ENCODE peak calls at places on chromosomes 12 and 14, in four cellular contexts. S is neuronal stem cell, M is psoas muscle, F is left lung. P is an unnamed sample.

GRCh38 chr14:85974602-85975001 is 444.7 kb downstream of the FLRT2 start:
- DNase-seq in F (no peak), S (no peak), M (no peak), P (no peak)

GRCh38 chr14:33617154-33617553 is 333.7 kb downstream of the EGLN3 start:
- DNase-seq in M (no peak), S (no peak), F (no peak), P (no peak)

GRCh38 chr12:25615119-25615518 is 62.0 kb upstream of the LMNTD1 start:
- DNase-seq in S (no peak), F (no peak), M (no peak), P (no peak)

GRCh38 chr12:23415180-23415579 is 534.3 kb downstream of the SOX5 start:
- DNase-seq in S (no peak), F (no peak), M (no peak), P (no peak)

GRCh38 chr14:101509730-101510371 is 51.4 kb upstream of the DIO3 start:
- DNase-seq in S (no peak), M (no peak), F (peak; percentile 24), P (no peak)

GRCh38 chr12:113299619-113300237 is 35.2 kb downstream of the SLC8B1 start:
- DNase-seq in F (peak; percentile 84), M (peak; percentile 73), S (no peak), P (no peak)

GRCh38 chr12:19710811-19711793 is 271.8 kb downstream of the AEBP2 start:
- DNase-seq in M (no peak), F (no peak), S (no peak), P (no peak)

GRCh38 chr14:28987516-28987915 is 220.9 kb downstream of the FOXG1 start:
- DNase-seq in S (no peak), M (no peak), F (no peak), P (no peak)

GRCh38 chr12:128820723-128821432 is 2.9 kb downstream of the SLC15A4 start:
- DNase-seq in S (no peak), F (peak; percentile 79), M (no peak), P (no peak)

GRCh38 chr12:28390716-28391452 is 200.6 kb downstream of the CCDC91 start:
- DNase-seq in M (no peak), F (no peak), S (no peak), P (no peak)

GRCh38 chr12:46384451-46385301 is 12.1 kb upstream of the SLC38A2 start:
- DNase-seq in F (no peak), M (no peak), S (no peak), P (no peak)

GRCh38 chr12:47039756-47040155 is 39.7 kb upstream of the PCED1B start:
- DNase-seq in S (no peak), F (no peak), M (no peak), P (no peak)

GRCh38 chr14:102540310-102541028 is 30.9 kb upstream of the ANKRD9 start:
- DNase-seq in M (no peak), S (no peak), F (no peak), P (no peak)

GRCh38 chr12:131833896-131834641 is 5.9 kb downstream of the MMP17 start:
- DNase-seq in F (no peak), M (no peak), S (no peak), P (peak; percentile 7)

GRCh38 chr12:76455582-76456345 is 103.8 kb downstream of the OSBPL8 start:
- DNase-seq in S (peak; percentile 23), M (no peak), F (no peak), P (no peak)

GRCh38 chr14:88470542-88471440 is 84.0 kb downstream of the PTPN21 start:
- DNase-seq in M (no peak), F (no peak), S (no peak), P (no peak)

DNA sequence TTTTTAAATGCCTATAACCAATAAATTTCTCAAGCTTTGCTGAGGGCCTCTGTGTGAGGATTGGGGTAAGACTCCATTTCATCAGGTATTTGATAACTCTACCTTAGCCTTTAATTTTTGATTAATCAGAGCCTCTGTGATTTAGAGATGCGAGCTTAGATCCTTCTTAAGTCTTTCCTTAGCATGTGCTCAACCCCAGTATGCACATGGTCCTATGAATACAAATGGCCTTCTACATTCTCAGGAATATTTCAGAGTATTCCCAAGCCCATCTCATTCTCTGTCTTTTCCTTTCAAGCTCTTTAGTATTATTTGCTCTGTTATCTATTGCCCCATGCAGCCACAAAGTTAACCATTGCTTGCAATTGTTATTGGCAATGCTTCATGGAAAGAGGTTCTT is 1407.7 kb downstream of the LRFN5 start:
- DNase-seq in M (no peak), S (no peak), F (no peak), P (no peak)
- H3K9me3 ChIP-seq in M (peaks cover 9% of the 10 kb centered on the region), S (no peaks in the 10 kb centered on the region), F (peaks cover 3% of the 10 kb centered on the region), P (no peaks in the 10 kb centered on the region)

GRCh38 chr14:27623782-27624181 is 1025.9 kb upstream of the NOVA1 start:
- DNase-seq in S (no peak), M (no peak), F (no peak), P (no peak)
- H3K9me3 ChIP-seq in S (peaks cover 3% of the 10 kb centered on the region), M (no peaks in the 10 kb centered on the region), F (no peaks in the 10 kb centered on the region), P (no peaks in the 10 kb centered on the region)

GRCh38 chr12:34343345-34343744 is 321.0 kb downstream of the ALG10 start:
- DNase-seq in F (no peak), S (no peak), M (no peak), P (no peak)
- H3K9me3 ChIP-seq in F (no peaks in the 10 kb centered on the region), S (peaks cover 50% of the 10 kb centered on the region), M (no peaks in the 10 kb centered on the region), P (no peaks in the 10 kb centered on the region)

GRCh38 chr14:62017651-62018230 is 255.5 kb downstream of the SNAPC1 start:
- DNase-seq in M (no peak), S (no peak), F (no peak), P (no peak)

GRCh38 chr14:62015945-62016344 is 253.7 kb downstream of the SNAPC1 start:
- DNase-seq in F (no peak), M (no peak), S (no peak), P (no peak)

GRCh38 chr14:62018606-62019005 is 256.4 kb downstream of the SNAPC1 start:
- DNase-seq in S (no peak), M (no peak), F (no peak), P (no peak)

GRCh38 chr14:62015248-62015647 is 253.0 kb downstream of the SNAPC1 start:
- DNase-seq in M (no peak), F (no peak), S (no peak), P (no peak)
- H3K9me3 ChIP-seq in M (no peaks in the 10 kb centered on the region), F (no peaks in the 10 kb centered on the region), S (no peaks in the 10 kb centered on the region), P (no peaks in the 10 kb centered on the region)

DNA sequence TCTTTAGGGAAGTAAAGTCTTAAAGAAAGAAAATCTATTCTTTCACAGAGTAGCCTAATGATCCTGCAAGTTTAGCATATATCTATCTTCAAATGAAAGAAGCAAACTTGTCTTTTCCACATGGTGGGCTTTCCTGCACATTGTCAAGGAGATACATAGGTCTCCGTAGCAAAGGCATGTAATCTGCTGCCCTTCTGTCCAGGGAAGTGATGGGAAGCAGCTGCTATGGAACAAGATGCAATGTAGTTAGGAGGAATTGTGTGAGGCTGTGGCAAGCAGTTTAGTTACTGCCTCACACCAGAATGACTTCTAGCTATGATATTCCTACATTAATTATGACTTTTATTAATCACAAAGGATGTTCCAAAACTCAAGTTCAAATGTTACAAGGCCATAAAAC is 174.4 kb downstream of the PDZRN4 start:
- DNase-seq in F (no peak), M (no peak), S (no peak), P (no peak)
- H3K9me3 ChIP-seq in F (no peaks in the 10 kb centered on the region), M (no peaks in the 10 kb centered on the region), S (no peaks in the 10 kb centered on the region), P (no peaks in the 10 kb centered on the region)

GRCh38 chr14:104363891-104364760 is 215.4 kb upstream of the C14orf180 start:
- DNase-seq in S (no peak), M (no peak), F (peak; percentile 13), P (no peak)

GRCh38 chr14:104361101-104361591 is 218.4 kb upstream of the C14orf180 start:
- DNase-seq in S (no peak), M (no peak), F (peak; percentile 19), P (no peak)

GRCh38 chr14:104364830-104365229 is 214.7 kb upstream of the C14orf180 start:
- DNase-seq in S (no peak), F (no peak), M (no peak), P (no peak)

GRCh38 chr14:104361921-104362681 is 217.5 kb upstream of the C14orf180 start:
- DNase-seq in M (no peak), S (no peak), F (peak; percentile 21), P (no peak)

DNA sequence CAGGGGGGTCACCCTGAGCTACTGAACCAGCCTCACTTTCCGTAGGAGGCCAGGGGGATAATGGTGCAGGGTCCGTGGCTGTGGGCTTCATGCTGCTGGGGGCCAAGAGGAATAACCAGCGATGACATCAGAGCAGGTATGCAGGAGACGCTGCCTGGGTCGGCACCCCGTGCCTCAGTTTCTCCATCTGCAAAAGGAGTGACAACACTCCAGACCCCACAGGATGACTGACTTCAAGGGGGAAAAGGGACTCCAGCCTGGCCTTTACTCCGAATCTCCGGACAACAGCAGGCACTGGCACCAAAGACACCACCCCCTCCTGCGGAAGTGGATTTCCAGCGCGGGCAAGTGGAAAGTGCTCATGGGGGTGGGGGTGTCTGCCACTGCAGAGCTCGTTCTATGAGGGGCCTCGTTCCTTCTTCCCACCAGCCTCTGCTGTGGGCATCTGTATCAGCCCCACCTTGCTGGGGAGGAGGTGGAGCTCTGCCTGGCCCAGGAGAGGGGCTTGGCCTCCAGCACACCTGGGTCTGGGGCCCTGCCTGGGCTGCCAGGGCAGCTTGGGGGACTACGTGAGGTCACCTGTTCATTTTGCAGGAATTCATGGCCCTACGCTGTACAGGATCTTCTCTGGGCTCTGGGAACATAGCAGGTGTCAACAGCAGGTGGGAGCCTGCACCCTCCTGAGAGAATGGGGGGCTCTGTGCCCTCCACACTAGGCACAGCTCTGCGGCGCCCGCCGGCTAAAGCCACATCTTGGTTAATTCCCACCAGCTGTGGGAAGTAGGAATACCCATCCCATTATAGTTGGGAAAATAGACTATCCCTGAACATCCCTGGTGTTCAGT is 216.6 kb upstream of the C14orf180 start:
- DNase-seq in S (no peak), M (no peak), F (peak; percentile 11), P (no peak)
- H3K9me3 ChIP-seq in S (peaks cover 1% of the 10 kb centered on the region), M (no peaks in the 10 kb centered on the region), F (no peaks in the 10 kb centered on the region), P (no peaks in the 10 kb centered on the region)

DNA sequence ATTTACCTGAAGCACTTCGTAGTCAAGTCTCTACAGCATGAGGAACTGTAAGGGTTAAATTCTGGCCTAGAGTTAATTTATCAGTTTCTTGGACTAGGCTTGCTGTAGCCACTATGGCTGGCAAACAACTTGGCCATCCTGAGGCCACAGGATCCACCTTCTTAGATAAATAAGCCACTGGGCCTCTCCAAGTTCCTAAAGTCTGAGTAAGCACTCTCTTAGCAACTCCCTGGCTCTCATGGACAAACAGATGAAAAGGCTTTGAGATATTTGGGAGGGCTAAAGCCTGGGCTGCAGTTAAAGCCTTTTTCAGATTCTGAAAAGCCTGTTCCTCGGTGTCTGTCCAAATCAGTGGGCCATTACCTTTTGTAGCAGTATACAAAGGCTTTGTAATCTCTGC is 675.0 kb downstream of the TMEM121 start:
- DNase-seq in M (no peak), F (no peak), S (no peak), P (no peak)
- H3K9me3 ChIP-seq in M (no peaks in the 10 kb centered on the region), F (no peaks in the 10 kb centered on the region), S (peaks cover 32% of the 10 kb centered on the region), P (no peaks in the 10 kb centered on the region)

GRCh38 chr14:79699206-79699605 is 512.1 kb downstream of the DIO2 start:
- DNase-seq in S (no peak), F (no peak), M (no peak), P (no peak)

GRCh38 chr14:79698218-79698617 is 513.1 kb downstream of the DIO2 start:
- DNase-seq in S (no peak), F (no peak), M (no peak), P (no peak)

DNA sequence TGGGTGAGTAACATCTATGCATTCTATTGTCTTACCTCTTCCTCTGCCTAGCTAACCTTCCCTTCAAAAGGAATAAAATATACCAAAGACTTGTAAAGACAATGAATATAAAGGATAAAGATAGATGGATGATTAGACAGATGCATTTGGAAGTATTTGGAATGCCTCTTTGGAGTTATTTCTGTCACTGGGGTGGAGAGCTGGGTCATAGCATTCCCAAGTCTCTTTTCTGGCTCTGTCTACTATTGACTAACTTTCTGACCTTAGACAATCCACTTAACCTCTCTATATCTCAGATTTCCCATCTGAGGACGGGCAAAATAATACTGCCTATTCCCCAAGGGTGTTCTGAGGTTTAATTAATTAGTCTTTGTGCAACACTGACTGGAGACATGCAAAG is 517.4 kb downstream of the DIO2 start:
- DNase-seq in F (no peak), S (no peak), M (no peak), P (no peak)
- H3K9me3 ChIP-seq in F (no peaks in the 10 kb centered on the region), S (no peaks in the 10 kb centered on the region), M (no peaks in the 10 kb centered on the region), P (no peaks in the 10 kb centered on the region)

P was measured in T-helper 17 cell.